ENCODE peak calls at places on chromosome 14, in ten cellular contexts. V is left lung, L is choroid plexus epithelial cell, O is fibroblast of lung, M is A549, T is IMR-90, P is GM12878, Z is left ventricle myocardium inferior, F is MCF 10A, C is fibroblast of the aortic adventitia. G is an unnamed sample.

GRCh38 chr14:98290596-98290995 is 981.4 kb downstream of the BCL11B start:
- DNase-seq in V (no peak), L (no peak), O (peak; percentile 35), M (no peak), T (no peak), P (no peak), Z (no peak), F (peak; percentile 26), C (no peak), G (no peak)

GRCh38 chr14:71764701-71765347 is 167.4 kb upstream of the RGS6 start:
- DNase-seq in V (peak; percentile 14), L (peak; percentile 38), O (no peak), M (no peak), T (peak; percentile 44), P (no peak), Z (no peak), F (no peak), C (peak; percentile 32), G (no peak)

GRCh38 chr14:55539975-55540374 is 40.0 kb upstream of the KTN1 start:
- DNase-seq in V (no peak), L (no peak), O (no peak), M (no peak), T (no peak), P (no peak), Z (no peak), F (no peak), C (no peak), G (no peak)

GRCh38 chr14:96038920-96039632 is at the start of gene C14orf132:
- DNase-seq in V (peak; percentile 88), L (peak; percentile 62), O (peak; percentile 59), M (peak; percentile 30), T (peak; percentile 48), P (no peak), Z (peak; percentile 66), F (no peak), C (peak; percentile 51), G (peak; percentile 50)

GRCh38 chr14:96478119-96478518 is 24.1 kb upstream of the PAPOLA start:
- DNase-seq in V (no peak), L (no peak), O (no peak), M (no peak), T (no peak), P (no peak), Z (no peak), F (no peak), C (no peak), G (no peak)

GRCh38 chr14:28121512-28122297 is 644.9 kb upstream of the FOXG1 start:
- DNase-seq in V (no peak), L (no peak), O (no peak), M (no peak), T (no peak), P (no peak), Z (no peak), F (no peak), C (no peak), G (no peak)

GRCh38 chr14:61262082-61262481 is 19.1 kb downstream of the TMEM30B start:
- DNase-seq in V (no peak), L (no peak), O (peak; percentile 37), M (no peak), T (peak; percentile 63), P (no peak), Z (no peak), F (no peak), C (peak; percentile 89), G (no peak)

GRCh38 chr14:54674342-54674741 is 107.4 kb downstream of the SAMD4A start:
- DNase-seq in V (no peak), L (no peak), O (no peak), M (no peak), T (no peak), P (no peak), Z (no peak), F (no peak), C (no peak), G (no peak)

GRCh38 chr14:25371053-25371452 is 321.1 kb upstream of the STXBP6 start:
- DNase-seq in V (no peak), L (no peak), O (no peak), M (no peak), T (no peak), P (no peak), Z (no peak), F (no peak), C (no peak), G (no peak)

GRCh38 chr14:99316281-99317163 is 44.5 kb upstream of the BCL11B start:
- DNase-seq in V (no peak), L (no peak), O (no peak), M (peak; percentile 87), T (no peak), P (no peak), Z (no peak), F (no peak), C (no peak), G (peak; percentile 71)

GRCh38 chr14:35384386-35385041 is 20.0 kb downstream of the NFKBIA start:
- DNase-seq in V (no peak), L (peak; percentile 98), O (peak; percentile 96), M (peak; percentile 80), T (peak; percentile 99), P (no peak), Z (peak; percentile 65), F (peak; percentile 44), C (peak; percentile 98), G (no peak)
- TF ChIP-seq CTCF in V (no peak), L (peak; percentile 42), O (no peak), M (no peak), T (peak; percentile 10), P (no peak), Z (peak; percentile 47), F (no peak), C (peak; percentile 51), G (no peak)

DNA sequence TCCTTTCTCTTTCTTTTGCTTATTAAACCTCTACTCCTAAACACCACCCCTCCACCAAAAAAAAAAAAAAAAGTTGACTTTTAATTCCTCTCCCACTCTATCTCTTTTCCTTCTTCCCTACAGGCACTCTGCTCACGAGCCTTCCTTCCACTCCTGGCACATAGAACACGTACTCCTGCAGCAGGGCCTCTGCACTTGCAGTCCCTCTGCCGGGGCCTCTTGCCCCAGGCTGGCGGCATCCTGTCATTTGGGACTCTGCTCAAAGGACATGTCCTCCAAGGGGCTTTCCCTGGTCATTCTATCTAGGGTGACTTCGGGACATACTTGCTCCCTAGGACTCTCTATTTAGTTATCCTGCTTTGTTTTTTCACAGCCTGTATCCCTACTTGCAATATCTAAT is 7.7 kb downstream of the FOS start:
- DNase-seq in V (no peak), L (no peak), O (no peak), M (no peak), T (no peak), P (no peak), Z (peak; percentile 48), F (no peak), C (no peak), G (no peak)
- TF ChIP-seq CTCF in V (no peak), L (no peak), O (no peak), M (no peak), T (no peak), P (no peak), Z (no peak), F (no peak), C (no peak), G (no peak)

DNA sequence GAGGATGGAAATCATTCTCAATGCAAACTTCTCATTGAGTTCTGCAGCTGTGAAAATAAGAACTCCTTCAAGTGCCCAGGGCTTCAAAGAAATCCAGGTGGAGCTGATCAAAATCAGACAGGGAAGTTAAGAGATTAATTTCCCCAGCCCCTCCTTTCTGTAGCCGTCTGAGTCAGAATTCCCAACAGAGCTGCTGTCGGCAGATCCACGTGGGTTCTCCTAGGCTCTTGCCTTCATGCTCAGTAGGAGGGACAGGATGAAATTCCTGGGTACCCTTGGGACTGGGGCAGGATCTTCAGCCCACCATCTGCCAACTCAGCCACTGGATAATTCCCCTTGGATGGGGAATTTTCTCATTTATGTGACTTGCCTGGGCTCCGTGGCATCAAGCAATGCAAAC is 13.3 kb downstream of the TGFB3 start:
- DNase-seq in V (no peak), L (peak; percentile 46), O (peak; percentile 55), M (no peak), T (no peak), P (no peak), Z (no peak), F (no peak), C (peak; percentile 83), G (no peak)
- TF ChIP-seq CTCF in V (no peak), L (no peak), O (no peak), M (no peak), T (no peak), P (no peak), Z (no peak), F (no peak), C (no peak), G (no peak)

GRCh38 chr14:77022219-77022852 is 6.2 kb downstream of the IRF2BPL start:
- DNase-seq in V (no peak), L (no peak), O (no peak), M (no peak), T (no peak), P (no peak), Z (no peak), F (no peak), C (no peak), G (no peak)

GRCh38 chr14:77025744-77026165 is 2.8 kb downstream of the IRF2BPL start:
- DNase-seq in V (peak; percentile 79), L (no peak), O (no peak), M (peak; percentile 50), T (no peak), P (no peak), Z (peak; percentile 31), F (peak; percentile 40), C (no peak), G (no peak)

GRCh38 chr14:77026166-77026929 is 2.2 kb downstream of the IRF2BPL start:
- DNase-seq in V (peak; percentile 84), L (peak; percentile 68), O (peak; percentile 50), M (peak; percentile 75), T (peak; percentile 51), P (no peak), Z (peak; percentile 49), F (peak; percentile 52), C (peak; percentile 62), G (no peak)

GRCh38 chr14:77024171-77024627 is 4.3 kb downstream of the IRF2BPL start:
- DNase-seq in V (no peak), L (peak; percentile 40), O (peak; percentile 58), M (peak; percentile 80), T (peak; percentile 43), P (no peak), Z (peak; percentile 42), F (peak; percentile 49), C (peak; percentile 41), G (no peak)

DNA sequence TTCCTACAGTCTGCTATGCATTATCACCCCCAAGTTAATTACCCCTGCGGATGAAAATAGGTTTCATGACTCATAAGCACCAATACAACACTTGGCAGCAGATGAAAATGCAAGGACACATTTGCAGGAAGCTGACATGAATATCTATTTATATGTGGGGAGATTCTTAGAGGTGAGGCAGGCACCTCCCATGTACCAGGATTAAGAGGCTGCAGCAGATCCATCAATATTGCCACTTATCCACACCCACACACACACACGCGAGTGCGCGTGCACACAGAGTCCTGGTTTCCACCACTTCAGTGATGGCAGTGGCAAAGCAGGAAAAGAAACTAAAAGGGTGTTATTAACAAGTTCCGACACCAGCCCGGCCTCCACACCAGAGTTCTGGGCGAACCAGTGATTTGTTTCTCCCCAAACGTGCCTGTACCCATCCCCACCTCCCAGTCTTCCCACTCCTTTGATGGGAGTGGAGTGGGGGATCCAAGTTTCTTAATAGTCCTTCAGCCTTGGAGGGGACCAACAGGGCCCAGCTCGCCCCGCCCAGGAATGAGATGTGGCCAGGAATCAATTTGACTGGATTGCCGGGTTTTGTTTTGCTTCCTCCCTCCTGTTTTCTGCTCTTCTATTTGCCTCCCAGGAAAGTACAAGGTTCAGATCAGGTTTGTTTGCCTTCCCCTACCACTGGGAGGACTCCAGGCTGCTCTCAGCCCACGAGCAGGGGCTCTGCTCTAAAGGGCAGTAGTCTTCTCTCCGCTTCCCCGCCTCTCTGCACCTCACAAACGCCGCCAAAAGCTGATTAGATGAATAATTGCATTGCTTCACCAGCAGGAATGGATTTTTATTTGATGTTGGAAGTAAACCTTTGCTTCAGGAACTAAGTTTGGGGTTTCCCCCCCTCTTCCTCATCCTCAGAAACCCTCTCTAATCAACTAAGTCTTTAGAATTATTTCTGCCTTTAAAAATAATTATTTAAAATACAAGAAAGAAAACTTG is 5.2 kb downstream of the IRF2BPL start:
- DNase-seq in V (no peak), L (peak; percentile 63), O (peak; percentile 72), M (peak; percentile 75), T (peak; percentile 38), P (no peak), Z (no peak), F (peak; percentile 52), C (peak; percentile 55), G (peak; percentile 68)
- TF ChIP-seq CTCF in V (peak; percentile 8), L (peak; percentile 60), O (peak; percentile 42), M (no peak), T (peak; percentile 33), P (peak; percentile 14), Z (peak; percentile 31), F (peak; percentile 6), C (peak; percentile 48), G (no peak)